ENCODE peak calls at places on chromosome 11, in ten cellular contexts. U is cardiac fibroblast; Z is brain microvascular endothelial cell; H is colonic mucosa; K is HepG2; G is CD8-positive, alpha-beta T cell; Y is fibroblast of mammary gland; J is fibroblast of villous mesenchyme; S is PC-3; P is heart right ventricle. M is an unnamed sample.

GRCh38 chr11:11538277-11538960 is 83.4 kb downstream of the GALNT18 start:
- DNase-seq in U (no peak), Z (no peak), H (no peak), K (no peak), G (no peak), Y (no peak), J (peak), S (no peak), P (peak), M (no peak)

GRCh38 chr11:80727315-80727714 is 1286.5 kb upstream of the TENM4 start:
- DNase-seq in U (peak), Z (peak), H (peak), K (peak), G (no peak), Y (peak), J (peak), S (peak), P (no peak), M (no peak)

GRCh38 chr11:113506893-113507292 is 31.7 kb upstream of the DRD2 start:
- DNase-seq in U (no peak), Z (no peak), H (no peak), K (no peak), G (no peak), Y (no peak), J (no peak), S (no peak), P (no peak), M (peak)

GRCh38 chr11:94010136-94010535 is 11.0 kb upstream of the HEPHL1 start:
- DNase-seq in U (no peak), Z (no peak), H (no peak), K (no peak), G (no peak), Y (no peak), J (no peak), S (peak), P (no peak), M (no peak)

GRCh38 chr11:59273008-59273841 is 60.5 kb upstream of the MPEG1 start:
- DNase-seq in U (no peak), Z (no peak), H (peak), K (no peak), G (no peak), Y (no peak), J (no peak), S (peak), P (no peak), M (no peak)

GRCh38 chr11:64759722-64760719 is at the start of gene PYGM:
- DNase-seq in U (peak), Z (peak), H (peak), K (no peak), G (no peak), Y (peak), J (peak), S (peak), P (peak), M (no peak)

GRCh38 chr11:65898656-65899355 is 1.4 kb downstream of the FOSL1 start:
- DNase-seq in U (peak), Z (no peak), H (no peak), K (no peak), G (no peak), Y (no peak), J (no peak), S (no peak), P (no peak), M (peak)

GRCh38 chr11:123381149-123381548 is 48.9 kb upstream of the GRAMD1B start:
- DNase-seq in U (no peak), Z (no peak), H (no peak), K (no peak), G (no peak), Y (no peak), J (no peak), S (no peak), P (no peak), M (no peak)

GRCh38 chr11:17394743-17395390 is 6.4 kb upstream of the KCNJ11 start:
- DNase-seq in U (no peak), Z (no peak), H (no peak), K (no peak), G (no peak), Y (no peak), J (no peak), S (no peak), P (no peak), M (no peak)

GRCh38 chr11:73988227-73988626 is 5.6 kb upstream of the UCP2 start:
- DNase-seq in U (no peak), Z (no peak), H (no peak), K (peak), G (no peak), Y (no peak), J (no peak), S (no peak), P (no peak), M (no peak)

GRCh38 chr11:49851971-49852389 is 100.2 kb upstream of the OR4C13 start:
- DNase-seq in U (no peak), Z (no peak), H (no peak), K (no peak), G (no peak), Y (no peak), J (no peak), S (no peak), P (no peak), M (no peak)

GRCh38 chr11:84390441-84391078 is 1104.4 kb upstream of the CCDC90B start:
- DNase-seq in U (peak), Z (no peak), H (no peak), K (no peak), G (no peak), Y (peak), J (no peak), S (peak), P (no peak), M (no peak)

GRCh38 chr11:71336996-71337772 is 84.8 kb upstream of the SHANK2 start:
- DNase-seq in U (no peak), Z (no peak), H (no peak), K (no peak), G (no peak), Y (no peak), J (no peak), S (no peak), P (no peak), M (no peak)

GRCh38 chr11:35852056-35852455 is 91.8 kb upstream of the LDLRAD3 start:
- DNase-seq in U (peak), Z (no peak), H (no peak), K (no peak), G (no peak), Y (peak), J (no peak), S (no peak), P (no peak), M (no peak)

GRCh38 chr11:31987118-31988005 is 103.5 kb upstream of the RCN1 start:
- DNase-seq in U (no peak), Z (no peak), H (no peak), K (no peak), G (no peak), Y (no peak), J (no peak), S (no peak), P (no peak), M (no peak)

GRCh38 chr11:93700830-93701229 is 39.3 kb downstream of the CEP295 start:
- DNase-seq in U (peak), Z (peak), H (no peak), K (no peak), G (no peak), Y (peak), J (peak), S (no peak), P (no peak), M (no peak)

GRCh38 chr11:28228196-28228595 is 120.0 kb downstream of the METTL15 start:
- DNase-seq in U (peak), Z (no peak), H (no peak), K (no peak), G (no peak), Y (peak), J (peak), S (peak), P (no peak), M (peak)
- H3K4me3 ChIP-seq in U (no peak), Z (no peak), H (no peak), K (no peak), G (no peak), Y (no peak), J (no peak), S (no peak), P (no peak), M (no peak)

GRCh38 chr11:120512727-120513435 is 1.3 kb downstream of the GRIK4 start:
- DNase-seq in U (no peak), Z (no peak), H (no peak), K (no peak), G (no peak), Y (no peak), J (no peak), S (peak), P (no peak), M (no peak)
- TF ChIP-seq CTCF in U (no peak), Z (peak), H (no peak), K (no peak), G (no peak), Y (no peak), J (no peak), S (peak), P (no peak), M (no peak)

GRCh38 chr11:129283141-129283540 is 91.0 kb upstream of the ARHGAP32 start:
- DNase-seq in U (no peak), Z (no peak), H (peak), K (peak), G (no peak), Y (no peak), J (no peak), S (peak), P (no peak), M (no peak)
- H3K4me3 ChIP-seq in U (no peak), Z (no peak), H (no peak), K (no peak), G (no peak), Y (no peak), J (no peak), S (no peak), P (no peak), M (no peak)

DNA sequence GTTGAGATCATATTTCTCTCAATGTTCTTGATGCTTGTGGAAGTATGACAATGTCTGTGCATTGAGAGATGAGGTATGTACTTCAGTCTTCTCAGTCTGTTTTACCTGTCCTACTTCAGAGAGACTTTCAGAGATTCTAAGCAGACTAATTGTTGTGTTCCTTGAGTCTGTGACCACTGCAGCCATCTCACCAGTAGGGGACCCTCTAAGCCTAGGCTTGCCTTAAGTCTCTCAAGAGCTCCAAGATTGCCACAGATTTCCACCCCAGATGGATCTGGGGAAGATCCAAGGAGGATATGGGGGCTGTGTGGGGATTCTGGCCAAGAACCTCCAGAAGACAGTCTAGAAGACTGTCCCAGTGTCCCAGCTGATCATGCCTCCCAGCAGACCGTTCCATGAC is 179.9 kb upstream of the PLET1 start:
- DNase-seq in U (no peak), Z (no peak), H (no peak), K (no peak), G (no peak), Y (peak), J (no peak), S (no peak), P (no peak), M (peak)
- TF ChIP-seq CTCF in U (peak), Z (peak), H (no peak), K (peak), G (no peak), Y (no peak), J (peak), S (peak), P (no peak), M (peak)

DNA sequence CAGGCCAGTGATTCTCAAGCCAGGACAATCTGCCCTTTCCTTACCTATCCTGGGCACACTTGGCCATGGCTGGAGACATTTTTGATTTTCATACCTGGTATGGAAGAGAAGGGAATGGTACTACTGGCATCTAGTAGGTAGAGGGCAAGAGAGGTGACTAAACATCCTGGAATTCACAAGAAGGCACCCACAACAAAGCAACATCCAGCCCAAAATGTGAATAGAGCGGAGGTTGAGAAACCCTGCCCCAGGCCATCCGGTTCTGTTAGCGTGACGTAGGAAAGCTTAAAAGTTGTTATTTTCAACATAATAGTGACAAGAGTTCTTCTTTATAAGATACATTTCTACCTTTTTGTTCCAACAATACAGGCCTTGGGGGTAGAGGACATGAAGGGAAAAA is 114.9 kb upstream of the ALX4 start:
- DNase-seq in U (no peak), Z (no peak), H (no peak), K (no peak), G (no peak), Y (no peak), J (no peak), S (peak), P (no peak), M (no peak)
- H3K4me3 ChIP-seq in U (no peak), Z (no peak), H (no peak), K (no peak), G (no peak), Y (no peak), J (no peak), S (no peak), P (no peak), M (no peak)

GRCh38 chr11:7651700-7652099 is 21.6 kb downstream of the CYB5R2 start:
- DNase-seq in U (no peak), Z (no peak), H (no peak), K (no peak), G (no peak), Y (no peak), J (no peak), S (no peak), P (no peak), M (no peak)

GRCh38 chr11:7654094-7654742 is 19.1 kb downstream of the CYB5R2 start:
- DNase-seq in U (no peak), Z (no peak), H (no peak), K (no peak), G (no peak), Y (no peak), J (no peak), S (no peak), P (no peak), M (no peak)

GRCh38 chr11:7656704-7657103 is 16.6 kb downstream of the CYB5R2 start:
- DNase-seq in U (no peak), Z (no peak), H (peak), K (no peak), G (no peak), Y (no peak), J (no peak), S (no peak), P (no peak), M (no peak)

GRCh38 chr11:7655253-7656217 is 17.8 kb downstream of the CYB5R2 start:
- DNase-seq in U (no peak), Z (no peak), H (peak), K (peak), G (no peak), Y (no peak), J (no peak), S (no peak), P (no peak), M (no peak)

GRCh38 chr11:7657306-7658025 is 15.8 kb downstream of the CYB5R2 start:
- DNase-seq in U (peak), Z (peak), H (peak), K (peak), G (no peak), Y (peak), J (peak), S (peak), P (peak), M (peak)
- TF ChIP-seq CTCF in U (peak), Z (peak), H (peak), K (peak), G (no peak), Y (peak), J (peak), S (peak), P (peak), M (peak)

GRCh38 chr11:27470166-27470565 is 2.4 kb downstream of the LGR4 start:
- DNase-seq in U (no peak), Z (no peak), H (no peak), K (no peak), G (no peak), Y (no peak), J (no peak), S (no peak), P (no peak), M (no peak)
- H3K4me3 ChIP-seq in U (peak), Z (no peak), H (peak), K (peak), G (no peak), Y (no peak), J (no peak), S (peak), P (peak), M (peak)

M was measured in AG10803.